ENCODE peak calls at places on chromosomes 12 and 14, in nine cellular contexts. V, O, M, U, T, E, C, Y and A are unnamed samples.

GRCh38 chr12:95543305-95543704 is 8.0 kb downstream of the USP44 start:
- DNase-seq in T (no peak), V (no peak), Y (no peak), O (no peak), U (no peak), E (no peak), M (no peak), C (no peak), A (no peak)

GRCh38 chr14:105864116-105864515 is 337.7 kb downstream of the TMEM121 start:
- DNase-seq in E (no peak), U (peak), Y (no peak), C (no peak), T (no peak), V (no peak), O (no peak), M (no peak), A (no peak)

GRCh38 chr12:99381992-99382391 is 265.6 kb upstream of the GARIN6 start:
- DNase-seq in V (no peak), E (no peak), O (no peak), C (no peak), Y (peak), U (no peak), M (no peak), T (no peak), A (no peak)

GRCh38 chr12:89479982-89480381 is 44.6 kb downstream of the GALNT4 start:
- DNase-seq in T (no peak), C (no peak), E (no peak), V (no peak), O (no peak), M (no peak), U (no peak), Y (no peak), A (no peak)

GRCh38 chr12:124884587-124885438 is 21.1 kb upstream of the SCARB1 start:
- DNase-seq in T (no peak), C (no peak), U (no peak), O (no peak), V (no peak), Y (peak), E (no peak), M (no peak), A (no peak)

GRCh38 chr14:22650960-22651521 is 6.9 kb upstream of the OR6J1 start:
- DNase-seq in T (peak), V (no peak), E (no peak), Y (peak), C (peak), U (no peak), O (peak), M (peak), A (no peak)

GRCh38 chr12:96061864-96062453 is 26.6 kb upstream of the LTA4H start:
- DNase-seq in O (peak), V (peak), E (peak), C (peak), M (peak), T (peak), U (peak), Y (peak), A (peak)

GRCh38 chr12:68098939-68099338 is 60.6 kb downstream of the IFNG start:
- DNase-seq in V (no peak), M (no peak), E (no peak), C (no peak), T (no peak), U (no peak), O (no peak), Y (no peak), A (no peak)

GRCh38 chr12:68591716-68592437 is 18.8 kb upstream of the RAP1B start:
- DNase-seq in V (no peak), C (no peak), Y (no peak), E (no peak), T (no peak), O (no peak), U (no peak), M (no peak), A (no peak)

GRCh38 chr14:86402547-86402946 is 872.6 kb downstream of the FLRT2 start:
- DNase-seq in E (no peak), M (no peak), Y (no peak), T (no peak), C (no peak), O (no peak), U (no peak), V (no peak), A (no peak)

GRCh38 chr12:1277905-1278304 is 286.9 kb downstream of the ERC1 start:
- DNase-seq in O (no peak), V (no peak), T (no peak), M (no peak), Y (peak), C (no peak), E (no peak), U (no peak), A (no peak)

GRCh38 chr14:92668266-92668973 is 80.0 kb downstream of the LGMN start:
- DNase-seq in U (no peak), O (no peak), Y (no peak), T (no peak), M (no peak), C (no peak), V (no peak), E (no peak), A (no peak)

GRCh38 chr14:100438271-100438670 is 115.1 kb downstream of the SLC25A47 start:
- DNase-seq in Y (no peak), U (no peak), V (no peak), C (no peak), E (no peak), T (no peak), O (no peak), M (no peak), A (no peak)

GRCh38 chr14:82872494-82872893 is 1338.8 kb upstream of the SEL1L start:
- DNase-seq in Y (no peak), O (no peak), C (no peak), U (no peak), E (no peak), T (no peak), V (no peak), M (no peak), A (no peak)

GRCh38 chr12:89768586-89769482 is 60.2 kb upstream of the ATP2B1 start:
- DNase-seq in V (no peak), E (peak), T (peak), C (peak), Y (no peak), O (peak), U (no peak), M (peak), A (no peak)

GRCh38 chr12:124352839-124353238 is 57.9 kb downstream of the RFLNA start:
- DNase-seq in U (peak), E (no peak), C (peak), O (peak), T (no peak), M (peak), V (no peak), Y (no peak), A (peak)

GRCh38 chr12:56839489-56840442 is 76.6 kb downstream of the HSD17B6 start:
- DNase-seq in O (peak), V (no peak), E (no peak), T (peak), M (peak), C (peak), U (no peak), Y (peak), A (peak)

GRCh38 chr14:95713596-95714371 is at the start of gene TCL1A:
- DNase-seq in U (no peak), M (no peak), V (no peak), T (no peak), O (no peak), E (no peak), C (no peak), Y (peak), A (no peak)

GRCh38 chr12:122830517-122831214 is 4.6 kb upstream of the HIP1R start:
- DNase-seq in Y (no peak), O (peak), M (peak), V (no peak), T (peak), U (no peak), E (no peak), C (peak), A (no peak)